ENCODE peak calls at places on chromosomes 6 and 20, in ten cellular contexts. One of them, this sample, is unnamed.
A peak's percentile ranks its signal among the peaks of the same experiment; 100 is the strongest.

GRCh38 chr20:55514498-55514897 is 490.8 kb downstream of the CBLN4 start:
- DNase-seq in activated CD8-positive, alpha-beta memory T cell treated with anti-CD3 and anti-CD28 coated beads for 48 hours: no peak
- DNase-seq in HCEC 1CT: no peak
- DNase-seq in adrenal gland: no peak
- DNase-seq in substantia nigra: no peak
- DNase-seq in stimulated activated CD4-positive, alpha-beta T cell treated with anti-CD3 and anti-CD28 coated beads, Interleukin-2, amount 100 ng/mL, for 48 hours: no peak
- DNase-seq in CD8-positive, alpha-beta memory T cell: no peak
- DNase-seq in ovary: no peak
- DNase-seq in activated CD4-positive, CD25-positive, alpha-beta regulatory T cell: no peak
- DNase-seq in fibroblast of the aortic adventitia: no peak
- DNase-seq in this sample: no peak

GRCh38 chr6:64985726-64986125 is 721.3 kb downstream of the EYS start:
- DNase-seq in activated CD8-positive, alpha-beta memory T cell treated with anti-CD3 and anti-CD28 coated beads for 48 hours: no peak
- DNase-seq in HCEC 1CT: no peak
- DNase-seq in adrenal gland: no peak
- DNase-seq in substantia nigra: no peak
- DNase-seq in stimulated activated CD4-positive, alpha-beta T cell treated with anti-CD3 and anti-CD28 coated beads, Interleukin-2, amount 100 ng/mL, for 48 hours: no peak
- DNase-seq in CD8-positive, alpha-beta memory T cell: no peak
- DNase-seq in ovary: no peak
- DNase-seq in activated CD4-positive, CD25-positive, alpha-beta regulatory T cell: no peak
- DNase-seq in fibroblast of the aortic adventitia: no peak
- DNase-seq in this sample: no peak

GRCh38 chr20:61524956-61525666 is 273.1 kb downstream of the CDH4 start:
- DNase-seq in activated CD8-positive, alpha-beta memory T cell treated with anti-CD3 and anti-CD28 coated beads for 48 hours: no peak
- DNase-seq in HCEC 1CT: no peak
- DNase-seq in adrenal gland: no peak
- DNase-seq in substantia nigra: no peak
- DNase-seq in stimulated activated CD4-positive, alpha-beta T cell treated with anti-CD3 and anti-CD28 coated beads, Interleukin-2, amount 100 ng/mL, for 48 hours: no peak
- DNase-seq in CD8-positive, alpha-beta memory T cell: no peak
- DNase-seq in ovary: no peak
- DNase-seq in activated CD4-positive, CD25-positive, alpha-beta regulatory T cell: no peak
- DNase-seq in fibroblast of the aortic adventitia: no peak
- DNase-seq in this sample: no peak

GRCh38 chr20:40072907-40073306 is 616.1 kb downstream of the MAFB start:
- DNase-seq in activated CD8-positive, alpha-beta memory T cell treated with anti-CD3 and anti-CD28 coated beads for 48 hours: no peak
- DNase-seq in HCEC 1CT: no peak
- DNase-seq in adrenal gland: no peak
- DNase-seq in substantia nigra: no peak
- DNase-seq in stimulated activated CD4-positive, alpha-beta T cell treated with anti-CD3 and anti-CD28 coated beads, Interleukin-2, amount 100 ng/mL, for 48 hours: no peak
- DNase-seq in CD8-positive, alpha-beta memory T cell: no peak
- DNase-seq in ovary: no peak
- DNase-seq in activated CD4-positive, CD25-positive, alpha-beta regulatory T cell: no peak
- DNase-seq in fibroblast of the aortic adventitia: no peak
- DNase-seq in this sample: no peak

GRCh38 chr6:15555101-15556038 is 107.5 kb downstream of the DTNBP1 start:
- DNase-seq in activated CD8-positive, alpha-beta memory T cell treated with anti-CD3 and anti-CD28 coated beads for 48 hours: no peak
- DNase-seq in HCEC 1CT: no peak
- DNase-seq in adrenal gland: no peak
- DNase-seq in substantia nigra: no peak
- DNase-seq in stimulated activated CD4-positive, alpha-beta T cell treated with anti-CD3 and anti-CD28 coated beads, Interleukin-2, amount 100 ng/mL, for 48 hours: no peak
- DNase-seq in CD8-positive, alpha-beta memory T cell: no peak
- DNase-seq in ovary: no peak
- DNase-seq in activated CD4-positive, CD25-positive, alpha-beta regulatory T cell: no peak
- DNase-seq in fibroblast of the aortic adventitia: no peak
- DNase-seq in this sample: no peak

GRCh38 chr20:18496042-18496441 is 983 bp downstream of the RBBP9 start:
- DNase-seq in activated CD8-positive, alpha-beta memory T cell treated with anti-CD3 and anti-CD28 coated beads for 48 hours: no peak
- DNase-seq in HCEC 1CT: no peak
- DNase-seq in adrenal gland: no peak
- DNase-seq in substantia nigra: no peak
- DNase-seq in stimulated activated CD4-positive, alpha-beta T cell treated with anti-CD3 and anti-CD28 coated beads, Interleukin-2, amount 100 ng/mL, for 48 hours: no peak
- DNase-seq in CD8-positive, alpha-beta memory T cell: no peak
- DNase-seq in ovary: no peak
- DNase-seq in activated CD4-positive, CD25-positive, alpha-beta regulatory T cell: no peak
- DNase-seq in fibroblast of the aortic adventitia: no peak
- DNase-seq in this sample: no peak

GRCh38 chr20:47258745-47259695 is 97.5 kb downstream of the ZMYND8 start:
- DNase-seq in activated CD8-positive, alpha-beta memory T cell treated with anti-CD3 and anti-CD28 coated beads for 48 hours: no peak
- DNase-seq in HCEC 1CT: peak; percentile 47
- DNase-seq in adrenal gland: no peak
- DNase-seq in substantia nigra: no peak
- DNase-seq in stimulated activated CD4-positive, alpha-beta T cell treated with anti-CD3 and anti-CD28 coated beads, Interleukin-2, amount 100 ng/mL, for 48 hours: no peak
- DNase-seq in CD8-positive, alpha-beta memory T cell: no peak
- DNase-seq in ovary: no peak
- DNase-seq in activated CD4-positive, CD25-positive, alpha-beta regulatory T cell: no peak
- DNase-seq in fibroblast of the aortic adventitia: peak; percentile 58
- DNase-seq in this sample: no peak

GRCh38 chr6:137982418-137983189 is 115.5 kb downstream of the TNFAIP3 start:
- DNase-seq in activated CD8-positive, alpha-beta memory T cell treated with anti-CD3 and anti-CD28 coated beads for 48 hours: no peak
- DNase-seq in HCEC 1CT: no peak
- DNase-seq in adrenal gland: no peak
- DNase-seq in substantia nigra: no peak
- DNase-seq in stimulated activated CD4-positive, alpha-beta T cell treated with anti-CD3 and anti-CD28 coated beads, Interleukin-2, amount 100 ng/mL, for 48 hours: no peak
- DNase-seq in CD8-positive, alpha-beta memory T cell: peak; percentile 55
- DNase-seq in ovary: no peak
- DNase-seq in activated CD4-positive, CD25-positive, alpha-beta regulatory T cell: no peak
- DNase-seq in fibroblast of the aortic adventitia: no peak
- DNase-seq in this sample: no peak

GRCh38 chr6:37514377-37514776 is 14.7 kb upstream of the CCDC167 start:
- DNase-seq in activated CD8-positive, alpha-beta memory T cell treated with anti-CD3 and anti-CD28 coated beads for 48 hours: no peak
- DNase-seq in HCEC 1CT: peak; percentile 64
- DNase-seq in adrenal gland: no peak
- DNase-seq in substantia nigra: no peak
- DNase-seq in stimulated activated CD4-positive, alpha-beta T cell treated with anti-CD3 and anti-CD28 coated beads, Interleukin-2, amount 100 ng/mL, for 48 hours: no peak
- DNase-seq in CD8-positive, alpha-beta memory T cell: peak; percentile 66
- DNase-seq in ovary: no peak
- DNase-seq in activated CD4-positive, CD25-positive, alpha-beta regulatory T cell: no peak
- DNase-seq in fibroblast of the aortic adventitia: peak; percentile 41
- DNase-seq in this sample: peak; percentile 22

GRCh38 chr6:6749791-6750434 is 161.4 kb downstream of the LY86 start:
- DNase-seq in activated CD8-positive, alpha-beta memory T cell treated with anti-CD3 and anti-CD28 coated beads for 48 hours: no peak
- DNase-seq in HCEC 1CT: peak; percentile 91
- DNase-seq in adrenal gland: peak; percentile 88
- DNase-seq in substantia nigra: no peak
- DNase-seq in stimulated activated CD4-positive, alpha-beta T cell treated with anti-CD3 and anti-CD28 coated beads, Interleukin-2, amount 100 ng/mL, for 48 hours: peak; percentile 43
- DNase-seq in CD8-positive, alpha-beta memory T cell: no peak
- DNase-seq in ovary: peak; percentile 88
- DNase-seq in activated CD4-positive, CD25-positive, alpha-beta regulatory T cell: no peak
- DNase-seq in fibroblast of the aortic adventitia: peak; percentile 67
- DNase-seq in this sample: peak; percentile 68

GRCh38 chr6:161584051-161584450 is 310.2 kb upstream of the AGPAT4 start:
- DNase-seq in activated CD8-positive, alpha-beta memory T cell treated with anti-CD3 and anti-CD28 coated beads for 48 hours: no peak
- DNase-seq in HCEC 1CT: no peak
- DNase-seq in adrenal gland: no peak
- DNase-seq in substantia nigra: no peak
- DNase-seq in stimulated activated CD4-positive, alpha-beta T cell treated with anti-CD3 and anti-CD28 coated beads, Interleukin-2, amount 100 ng/mL, for 48 hours: no peak
- DNase-seq in CD8-positive, alpha-beta memory T cell: no peak
- DNase-seq in ovary: no peak
- DNase-seq in activated CD4-positive, CD25-positive, alpha-beta regulatory T cell: no peak
- DNase-seq in fibroblast of the aortic adventitia: no peak
- DNase-seq in this sample: no peak